ENCODE peak calls at places on chromosomes 7 and 10, in seven cellular contexts. J is transverse colon; I is stimulated activated naive B cell treated with anti-CD40 and anti-IgM and Interleukin-4, amounts not matched to agents 10 μg/mL and 1 μg/mL and 100 μg/mL, for 72 hours; H is hepatocyte; D is NCI-H1092; R is GM03348; N is GM12891. T is an unnamed sample.

GRCh38 chr7:143314107-143314506 is 1.8 kb upstream of the CLCN1 start:
- DNase-seq in J (no peak), I (no peak), H (no peak), D (no peak), R (no peak), N (no peak), T (no peak)

GRCh38 chr10:96269438-96270300 is 1.7 kb downstream of the BLNK start:
- DNase-seq in J (peak), I (no peak), H (no peak), D (no peak), R (no peak), N (no peak), T (no peak)

GRCh38 chr10:21003240-21003822 is 106.2 kb upstream of the NEBL start:
- DNase-seq in J (no peak), I (no peak), H (no peak), D (no peak), R (no peak), N (no peak), T (no peak)

GRCh38 chr10:86711957-86712708 is 43.8 kb downstream of the LDB3 start:
- DNase-seq in J (no peak), I (peak), H (no peak), D (no peak), R (peak), N (peak), T (peak)

GRCh38 chr7:158468225-158468624 is 119.4 kb downstream of the PTPRN2 start:
- DNase-seq in J (no peak), I (no peak), H (no peak), D (no peak), R (no peak), N (no peak), T (no peak)

GRCh38 chr7:106039486-106040060 is 72.5 kb downstream of the SYPL1 start:
- DNase-seq in J (peak), I (no peak), H (peak), D (no peak), R (peak), N (no peak), T (no peak)

GRCh38 chr10:79052311-79053080 is 16.3 kb upstream of the ZMIZ1 start:
- DNase-seq in J (no peak), I (no peak), H (peak), D (peak), R (no peak), N (no peak), T (peak)

GRCh38 chr10:85379338-85379737 is 987.3 kb downstream of the GRID1 start:
- DNase-seq in J (no peak), I (no peak), H (no peak), D (no peak), R (no peak), N (no peak), T (no peak)

GRCh38 chr7:51045319-51046102 is 262.8 kb upstream of the GRB10 start:
- DNase-seq in J (no peak), I (no peak), H (peak), D (no peak), R (peak), N (no peak), T (no peak)